ENCODE peak calls at places on chromosomes 1 and 21, in ten cellular contexts. Q is right cardiac atrium; D is right lobe of liver; U is kidney epithelial cell; P is transverse colon; Y is heart right ventricle; V is choroid plexus epithelial cell; G is tibial artery; J is AG10803; B is CD4-positive, alpha-beta memory T cell. S is an unnamed sample.

GRCh38 chr1:97797403-97798183 is 123.2 kb downstream of the DPYD start:
- DNase-seq in P (no peak), G (no peak), J (peak; percentile 25), U (no peak), V (peak; percentile 42), Q (no peak), Y (peak; percentile 32), B (no peak), D (no peak), S (no peak)

GRCh38 chr1:19250629-19251304 is 557 bp downstream of the EMC1 start:
- DNase-seq in G (no peak), Y (no peak), P (no peak), D (no peak), U (no peak), V (no peak), Q (no peak), B (no peak), J (no peak), S (peak; percentile 71)

GRCh38 chr1:212674872-212675271 is 24.8 kb downstream of the BATF3 start:
- DNase-seq in J (no peak), Q (no peak), B (no peak), P (no peak), G (no peak), Y (no peak), D (no peak), V (no peak), U (no peak), S (no peak)

GRCh38 chr1:25343872-25344271 is 5.7 kb downstream of the TMEM50A start:
- DNase-seq in Y (no peak), J (peak; percentile 97), P (no peak), B (no peak), U (no peak), V (peak; percentile 64), D (no peak), Q (no peak), G (no peak), S (no peak)

GRCh38 chr1:234564035-234565029 is 45.6 kb downstream of the IRF2BP2 start:
- DNase-seq in U (peak; percentile 99), D (no peak), Q (no peak), J (peak; percentile 84), B (no peak), P (no peak), G (no peak), Y (no peak), V (peak; percentile 87), S (no peak)

GRCh38 chr1:26021647-26022403 is at the start of gene EXTL1:
- DNase-seq in Y (peak; percentile 79), Q (peak; percentile 90), G (no peak), D (no peak), U (no peak), V (peak; percentile 74), J (no peak), P (no peak), B (no peak), S (peak; percentile 94)

GRCh38 chr1:228647523-228648444 is 87.5 kb upstream of the RHOU start:
- DNase-seq in Q (peak; percentile 78), D (peak; percentile 56), U (peak; percentile 18), P (peak; percentile 44), Y (no peak), V (peak; percentile 57), B (peak; percentile 25), G (peak; percentile 75), J (peak; percentile 42), S (peak; percentile 58)

GRCh38 chr1:169873582-169874200 is 20.0 kb downstream of the SCYL3 start:
- DNase-seq in V (no peak), P (no peak), D (no peak), G (no peak), J (no peak), B (no peak), Q (no peak), Y (no peak), U (no peak), S (no peak)

GRCh38 chr1:47510282-47510811 is 72.5 kb downstream of the FOXD2 start:
- DNase-seq in G (no peak), P (no peak), V (no peak), U (no peak), D (no peak), B (no peak), Q (no peak), Y (no peak), J (no peak), S (no peak)

GRCh38 chr1:168834225-168834872 is 105.3 kb upstream of the DPT start:
- DNase-seq in J (no peak), B (no peak), D (no peak), G (no peak), V (no peak), Y (no peak), U (peak; percentile 52), P (no peak), Q (no peak), S (no peak)

GRCh38 chr1:156508955-156509234 is 8.3 kb upstream of the MEF2D start:
- DNase-seq in Q (no peak), V (no peak), Y (no peak), J (no peak), G (no peak), B (no peak), D (no peak), U (no peak), P (peak; percentile 21), S (peak; percentile 84)

GRCh38 chr1:156510709-156511108 is 10.1 kb upstream of the MEF2D start:
- DNase-seq in V (peak; percentile 56), Y (peak; percentile 82), Q (peak; percentile 92), G (peak; percentile 98), P (peak; percentile 82), D (no peak), B (no peak), J (peak; percentile 99), U (no peak), S (peak; percentile 79)

GRCh38 chr1:156506450-156506849 is 5.9 kb upstream of the MEF2D start:
- DNase-seq in D (no peak), U (no peak), G (no peak), P (peak; percentile 3), V (no peak), Q (no peak), Y (no peak), J (no peak), B (no peak), S (no peak)

GRCh38 chr1:156509424-156510035 is 9.0 kb upstream of the MEF2D start:
- DNase-seq in B (no peak), P (peak; percentile 6), V (no peak), Q (peak; percentile 44), G (peak; percentile 70), Y (no peak), D (no peak), J (no peak), U (no peak), S (no peak)

DNA sequence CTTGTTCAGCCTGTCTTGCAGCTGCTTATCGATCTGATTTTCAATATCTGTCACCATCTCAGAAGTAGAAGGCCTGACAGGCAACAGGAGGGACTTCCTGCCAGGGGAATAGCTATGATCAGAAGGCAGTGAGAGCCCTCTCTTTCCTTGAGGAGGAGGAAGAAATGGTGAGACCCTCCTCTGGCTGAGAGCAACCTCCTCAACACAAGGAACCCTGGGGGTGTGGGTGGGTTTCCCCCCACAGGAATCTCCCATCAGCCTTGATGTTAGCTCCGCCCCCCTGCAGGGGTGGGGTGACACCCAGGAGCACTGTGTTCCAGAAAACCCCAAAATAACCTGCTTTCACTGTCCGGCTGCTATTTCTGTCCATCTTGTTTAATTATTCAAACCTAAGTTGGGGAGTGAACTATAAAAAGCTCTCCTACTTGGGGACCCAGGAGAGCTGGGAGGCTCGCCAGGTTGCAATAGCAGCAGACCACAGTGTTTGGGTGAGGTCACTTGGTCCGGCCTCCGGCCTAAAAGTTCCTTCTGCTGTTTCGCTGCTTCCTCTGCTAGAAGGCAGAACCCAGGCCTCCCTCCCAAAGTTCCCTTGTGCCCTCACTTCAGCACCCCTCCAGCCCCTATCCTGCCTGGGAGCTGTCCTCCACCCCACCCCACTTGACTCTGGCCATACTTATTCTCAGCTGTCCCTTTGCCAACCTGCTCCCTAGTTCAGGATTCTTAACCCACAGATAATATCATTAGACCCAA is 7.8 kb upstream of the MEF2D start:
- DNase-seq in V (peak; percentile 54), G (peak; percentile 97), D (no peak), U (no peak), Q (peak; percentile 91), P (peak; percentile 76), Y (peak; percentile 76), J (peak; percentile 87), B (no peak), S (peak; percentile 81)
- H3K4me3 ChIP-seq in V (no peak overlapping the region), G (peak overlapping the region; percentile 12), D (no peak overlapping the region), U (no peak overlapping the region), Q (peak overlapping the region; percentile 33), P (no peak overlapping the region), Y (peak overlapping the region; percentile 45), J (peak overlapping the region; percentile 13), B (no peak overlapping the region), S (no peak overlapping the region)

GRCh38 chr1:115088115-115088794 is 1.0 kb downstream of the TSPAN2 start:
- DNase-seq in Y (no peak), P (no peak), G (no peak), U (no peak), Q (no peak), B (no peak), D (no peak), J (no peak), V (no peak), S (no peak)
- H3K4me3 ChIP-seq in Y (peak overlapping the region; percentile 80), P (peak overlapping the region; percentile 47), G (peak overlapping the region; percentile 69), U (no peak overlapping the region), Q (no peak overlapping the region), B (peak overlapping the region; percentile 3), D (no peak overlapping the region), J (no peak overlapping the region), V (no peak overlapping the region), S (peak overlapping the region; percentile 76)

DNA sequence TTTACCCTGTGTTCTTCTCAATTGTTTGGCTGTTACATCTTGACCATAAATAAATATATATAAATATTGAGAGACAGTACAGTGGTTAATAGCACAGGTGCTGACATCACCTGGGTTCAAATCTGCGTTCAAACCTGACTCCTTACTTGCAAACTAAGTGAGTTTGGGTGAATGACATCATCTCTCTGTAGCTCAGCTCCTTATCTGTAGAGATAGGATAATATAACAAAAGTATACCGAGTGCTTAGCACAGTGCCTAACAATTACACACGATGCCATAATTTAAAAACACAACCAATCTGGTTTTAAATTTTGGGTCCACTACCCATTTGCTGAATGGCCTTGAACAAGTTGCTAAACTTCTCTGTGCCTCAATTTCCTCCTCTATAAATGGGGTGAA is 86.6 kb downstream of the RRAGC start:
- DNase-seq in Q (no peak), P (no peak), D (no peak), G (no peak), U (no peak), B (no peak), Y (no peak), J (no peak), V (no peak), S (no peak)
- H3K4me3 ChIP-seq in Q (no peak overlapping the region), P (no peak overlapping the region), D (no peak overlapping the region), G (no peak overlapping the region), U (no peak overlapping the region), B (no peak overlapping the region), Y (no peak overlapping the region), J (no peak overlapping the region), V (no peak overlapping the region), S (no peak overlapping the region)

DNA sequence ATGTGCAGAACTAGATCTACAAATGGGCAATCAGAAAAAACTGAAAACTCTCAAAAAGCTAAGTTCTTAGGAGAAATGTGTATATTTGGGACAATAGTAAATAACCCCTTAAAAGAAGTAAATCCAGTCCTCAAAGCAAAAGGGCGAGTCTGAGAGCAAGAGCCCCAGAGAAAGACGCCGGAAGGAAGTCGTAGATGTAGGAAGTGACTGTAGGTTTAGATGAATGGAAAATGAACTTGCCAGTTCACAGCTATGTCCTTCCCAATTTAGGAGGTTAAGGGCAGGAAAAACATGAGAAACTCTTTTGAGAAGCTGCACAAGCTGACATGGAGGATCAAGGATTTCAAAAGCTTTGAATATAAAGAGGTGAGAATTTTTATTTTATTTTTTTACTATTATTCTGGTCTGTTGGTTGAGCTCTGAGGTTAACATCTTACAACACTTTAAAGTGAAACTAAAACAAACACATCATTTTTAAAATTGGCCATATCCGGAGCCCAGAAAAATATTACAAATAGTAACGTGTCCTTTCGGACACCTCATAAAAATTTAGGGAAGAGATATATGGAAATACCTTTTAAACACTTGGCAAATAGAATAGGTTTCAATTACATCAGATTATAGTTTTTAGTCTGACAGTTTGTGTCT is 1178.6 kb downstream of the MRPL39 start:
- DNase-seq in U (no peak), J (no peak), V (no peak), B (peak; percentile 3), Q (no peak), P (no peak), G (no peak), D (no peak), Y (no peak), S (no peak)
- H3K4me3 ChIP-seq in U (no peak overlapping the region), J (peak overlapping the region; percentile 18), V (no peak overlapping the region), B (no peak overlapping the region), Q (no peak overlapping the region), P (no peak overlapping the region), G (peak overlapping the region; percentile 32), D (no peak overlapping the region), Y (peak overlapping the region; percentile 43), S (no peak overlapping the region)

S was measured in osteoblast.